ENCODE peak calls at places on chromosome 1, in ten cellular contexts. One of them, this sample, is unnamed. For H3K4me1 and H3K27me3, the result is how much of the 10 kb centered on the place peaks cover.

GRCh38 chr1:161702250-161702649 is 4.8 kb upstream of the FCRLA start:
- DNase-seq in Karpas-422: no peak
- DNase-seq in astrocyte: no peak
- DNase-seq in right lobe of liver: no peak
- DNase-seq in PC-3: peak
- DNase-seq in CD8-positive, alpha-beta T cell: no peak
- DNase-seq in lower lobe of right lung: no peak
- DNase-seq in CD4-positive, CD25-positive, alpha-beta regulatory T cell: no peak
- DNase-seq in stomach: no peak
- DNase-seq in MM.1S: no peak
- DNase-seq in this sample: no peak

GRCh38 chr1:55468438-55468837 is 253.3 kb upstream of the USP24 start:
- DNase-seq in Karpas-422: no peak
- DNase-seq in astrocyte: no peak
- DNase-seq in right lobe of liver: no peak
- DNase-seq in PC-3: no peak
- DNase-seq in CD8-positive, alpha-beta T cell: no peak
- DNase-seq in lower lobe of right lung: no peak
- DNase-seq in CD4-positive, CD25-positive, alpha-beta regulatory T cell: no peak
- DNase-seq in stomach: no peak
- DNase-seq in MM.1S: no peak
- DNase-seq in this sample: no peak

GRCh38 chr1:76940586-76941335 is 73.5 kb downstream of the ST6GALNAC5 start:
- DNase-seq in Karpas-422: no peak
- DNase-seq in astrocyte: no peak
- DNase-seq in right lobe of liver: no peak
- DNase-seq in PC-3: no peak
- DNase-seq in CD8-positive, alpha-beta T cell: no peak
- DNase-seq in lower lobe of right lung: no peak
- DNase-seq in CD4-positive, CD25-positive, alpha-beta regulatory T cell: no peak
- DNase-seq in stomach: no peak
- DNase-seq in MM.1S: no peak
- DNase-seq in this sample: no peak

GRCh38 chr1:243849089-243850012 is 692 bp downstream of the AKT3 start:
- DNase-seq in Karpas-422: no peak
- DNase-seq in astrocyte: peak
- DNase-seq in right lobe of liver: peak
- DNase-seq in PC-3: peak
- DNase-seq in CD8-positive, alpha-beta T cell: peak
- DNase-seq in lower lobe of right lung: peak
- DNase-seq in CD4-positive, CD25-positive, alpha-beta regulatory T cell: peak
- DNase-seq in stomach: peak
- DNase-seq in MM.1S: peak
- DNase-seq in this sample: no peak

GRCh38 chr1:169511339-169512028 is 25.7 kb upstream of the SLC19A2 start:
- DNase-seq in Karpas-422: no peak
- DNase-seq in astrocyte: peak
- DNase-seq in right lobe of liver: no peak
- DNase-seq in PC-3: peak
- DNase-seq in CD8-positive, alpha-beta T cell: no peak
- DNase-seq in lower lobe of right lung: no peak
- DNase-seq in CD4-positive, CD25-positive, alpha-beta regulatory T cell: no peak
- DNase-seq in stomach: no peak
- DNase-seq in MM.1S: no peak
- DNase-seq in this sample: no peak

GRCh38 chr1:29676496-29676895 is 440.2 kb downstream of the PTPRU start:
- DNase-seq in Karpas-422: no peak
- DNase-seq in astrocyte: no peak
- DNase-seq in right lobe of liver: no peak
- DNase-seq in PC-3: no peak
- DNase-seq in CD8-positive, alpha-beta T cell: no peak
- DNase-seq in lower lobe of right lung: no peak
- DNase-seq in CD4-positive, CD25-positive, alpha-beta regulatory T cell: no peak
- DNase-seq in stomach: no peak
- DNase-seq in MM.1S: no peak
- DNase-seq in this sample: no peak

GRCh38 chr1:169924829-169925228 is 31.1 kb upstream of the SCYL3 start:
- DNase-seq in Karpas-422: no peak
- DNase-seq in astrocyte: no peak
- DNase-seq in right lobe of liver: no peak
- DNase-seq in PC-3: no peak
- DNase-seq in CD8-positive, alpha-beta T cell: no peak
- DNase-seq in lower lobe of right lung: no peak
- DNase-seq in CD4-positive, CD25-positive, alpha-beta regulatory T cell: no peak
- DNase-seq in stomach: no peak
- DNase-seq in MM.1S: no peak
- DNase-seq in this sample: no peak

GRCh38 chr1:178650950-178651461 is 74.0 kb upstream of the RALGPS2 start:
- DNase-seq in Karpas-422: no peak
- DNase-seq in astrocyte: no peak
- DNase-seq in right lobe of liver: no peak
- DNase-seq in PC-3: peak
- DNase-seq in CD8-positive, alpha-beta T cell: no peak
- DNase-seq in lower lobe of right lung: no peak
- DNase-seq in CD4-positive, CD25-positive, alpha-beta regulatory T cell: no peak
- DNase-seq in stomach: no peak
- DNase-seq in MM.1S: no peak
- DNase-seq in this sample: no peak

GRCh38 chr1:38622197-38622596 is 237.4 kb downstream of the RRAGC start:
- DNase-seq in Karpas-422: no peak
- DNase-seq in astrocyte: no peak
- DNase-seq in right lobe of liver: no peak
- DNase-seq in PC-3: no peak
- DNase-seq in CD8-positive, alpha-beta T cell: no peak
- DNase-seq in lower lobe of right lung: no peak
- DNase-seq in CD4-positive, CD25-positive, alpha-beta regulatory T cell: no peak
- DNase-seq in stomach: no peak
- DNase-seq in MM.1S: no peak
- DNase-seq in this sample: no peak

DNA sequence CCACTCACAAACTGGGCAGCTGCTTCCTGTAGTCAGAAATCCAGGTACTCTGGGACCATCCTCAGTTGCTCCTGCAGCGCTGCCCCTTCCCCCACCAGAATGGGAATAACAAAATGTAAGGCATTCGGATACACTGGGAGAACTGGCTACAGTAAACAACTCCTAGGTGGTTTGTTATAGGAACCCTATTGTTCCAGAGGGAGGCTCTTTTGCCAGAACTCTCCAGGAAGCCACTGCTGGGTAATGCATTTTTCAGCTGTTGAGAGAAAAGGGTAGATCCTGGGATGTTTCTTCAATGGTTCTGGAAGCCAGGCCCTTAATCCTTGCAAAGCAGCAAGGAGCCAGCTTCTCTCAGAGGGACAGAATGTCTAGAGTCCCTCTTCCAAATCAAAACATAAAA is 29.2 kb downstream of the PLPP3 start:
- DNase-seq in Karpas-422: no peak
- DNase-seq in astrocyte: no peak
- DNase-seq in right lobe of liver: no peak
- DNase-seq in PC-3: no peak
- DNase-seq in CD8-positive, alpha-beta T cell: no peak
- DNase-seq in lower lobe of right lung: no peak
- DNase-seq in CD4-positive, CD25-positive, alpha-beta regulatory T cell: no peak
- DNase-seq in stomach: no peak
- DNase-seq in MM.1S: no peak
- DNase-seq in this sample: no peak
- H3K4me1 ChIP-seq in Karpas-422: under half
- H3K4me1 ChIP-seq in astrocyte: under half
- H3K4me1 ChIP-seq in right lobe of liver: half or more
- H3K4me1 ChIP-seq in PC-3: under half
- H3K4me1 ChIP-seq in CD8-positive, alpha-beta T cell: under half
- H3K4me1 ChIP-seq in lower lobe of right lung: half or more
- H3K4me1 ChIP-seq in CD4-positive, CD25-positive, alpha-beta regulatory T cell: under half
- H3K4me1 ChIP-seq in stomach: half or more
- H3K4me1 ChIP-seq in MM.1S: under half
- H3K4me1 ChIP-seq in this sample: under half

GRCh38 chr1:197920345-197921117 is 3.4 kb downstream of the LHX9 start:
- DNase-seq in Karpas-422: no peak
- DNase-seq in astrocyte: no peak
- DNase-seq in right lobe of liver: no peak
- DNase-seq in PC-3: no peak
- DNase-seq in CD8-positive, alpha-beta T cell: no peak
- DNase-seq in lower lobe of right lung: no peak
- DNase-seq in CD4-positive, CD25-positive, alpha-beta regulatory T cell: no peak
- DNase-seq in stomach: no peak
- DNase-seq in MM.1S: no peak
- DNase-seq in this sample: no peak
- H3K4me3 ChIP-seq in Karpas-422: no peak
- H3K4me3 ChIP-seq in astrocyte: no peak
- H3K4me3 ChIP-seq in right lobe of liver: no peak
- H3K4me3 ChIP-seq in PC-3: no peak
- H3K4me3 ChIP-seq in CD8-positive, alpha-beta T cell: no peak
- H3K4me3 ChIP-seq in lower lobe of right lung: no peak
- H3K4me3 ChIP-seq in CD4-positive, CD25-positive, alpha-beta regulatory T cell: peak
- H3K4me3 ChIP-seq in stomach: no peak
- H3K4me3 ChIP-seq in MM.1S: no peak
- H3K4me3 ChIP-seq in this sample: no peak

GRCh38 chr1:205410581-205411298 is 11.1 kb downstream of the LEMD1 start:
- DNase-seq in Karpas-422: no peak
- DNase-seq in astrocyte: no peak
- DNase-seq in right lobe of liver: no peak
- DNase-seq in PC-3: no peak
- DNase-seq in CD8-positive, alpha-beta T cell: no peak
- DNase-seq in lower lobe of right lung: no peak
- DNase-seq in CD4-positive, CD25-positive, alpha-beta regulatory T cell: no peak
- DNase-seq in stomach: no peak
- DNase-seq in MM.1S: no peak
- DNase-seq in this sample: no peak
- H3K27me3 ChIP-seq in Karpas-422: under half
- H3K27me3 ChIP-seq in astrocyte: under half
- H3K27me3 ChIP-seq in right lobe of liver: under half
- H3K27me3 ChIP-seq in PC-3: under half
- H3K27me3 ChIP-seq in CD8-positive, alpha-beta T cell: under half
- H3K27me3 ChIP-seq in lower lobe of right lung: under half
- H3K27me3 ChIP-seq in CD4-positive, CD25-positive, alpha-beta regulatory T cell: under half
- H3K27me3 ChIP-seq in stomach: under half
- H3K27me3 ChIP-seq in MM.1S: under half
- H3K27me3 ChIP-seq in this sample: under half

DNA sequence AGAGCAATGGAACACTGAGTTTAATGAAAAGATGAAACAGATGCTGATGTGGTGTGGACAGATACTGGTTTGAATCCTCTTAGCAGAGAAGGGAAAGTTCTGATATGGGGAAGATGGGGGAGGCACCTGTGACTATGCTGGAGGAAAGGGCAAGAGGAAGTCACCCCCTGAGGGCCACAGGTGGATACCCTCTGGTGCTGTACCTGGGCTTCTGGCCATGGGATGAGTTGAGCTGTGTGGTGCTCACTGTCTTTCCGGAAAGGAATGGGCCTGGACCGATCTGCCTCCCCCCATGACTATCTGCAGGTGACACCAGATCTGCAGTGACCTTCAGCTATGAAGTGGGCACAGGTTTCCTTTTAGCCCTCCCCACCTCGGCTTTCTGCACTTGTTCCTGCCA is 52.4 kb downstream of the IER5 start:
- DNase-seq in Karpas-422: no peak
- DNase-seq in astrocyte: no peak
- DNase-seq in right lobe of liver: no peak
- DNase-seq in PC-3: no peak
- DNase-seq in CD8-positive, alpha-beta T cell: no peak
- DNase-seq in lower lobe of right lung: no peak
- DNase-seq in CD4-positive, CD25-positive, alpha-beta regulatory T cell: no peak
- DNase-seq in stomach: no peak
- DNase-seq in MM.1S: no peak
- DNase-seq in this sample: no peak
- H3K4me1 ChIP-seq in Karpas-422: under half
- H3K4me1 ChIP-seq in astrocyte: under half
- H3K4me1 ChIP-seq in right lobe of liver: under half
- H3K4me1 ChIP-seq in PC-3: under half
- H3K4me1 ChIP-seq in CD8-positive, alpha-beta T cell: under half
- H3K4me1 ChIP-seq in lower lobe of right lung: under half
- H3K4me1 ChIP-seq in CD4-positive, CD25-positive, alpha-beta regulatory T cell: under half
- H3K4me1 ChIP-seq in stomach: under half
- H3K4me1 ChIP-seq in MM.1S: under half
- H3K4me1 ChIP-seq in this sample: under half

DNA sequence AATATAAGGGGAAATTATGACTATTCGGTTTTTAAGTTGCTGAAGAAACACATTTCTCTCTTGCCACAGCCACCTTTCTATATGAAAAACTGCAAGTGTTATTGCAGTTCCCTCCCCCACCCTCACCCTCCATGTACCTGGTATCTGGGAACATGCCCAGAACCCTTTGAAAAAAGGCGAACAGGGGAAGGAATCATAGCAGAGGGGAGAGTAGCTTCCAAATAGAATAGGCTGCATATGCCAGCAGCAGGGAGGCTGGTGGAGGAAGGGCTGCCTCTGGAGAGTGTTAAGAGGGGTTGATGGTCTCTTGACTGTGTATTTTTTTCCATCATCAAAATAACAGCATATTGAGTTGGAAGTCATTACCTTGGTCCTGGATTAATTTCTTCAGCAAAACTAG is 22.5 kb downstream of the AHCYL1 start:
- DNase-seq in Karpas-422: no peak
- DNase-seq in astrocyte: no peak
- DNase-seq in right lobe of liver: no peak
- DNase-seq in PC-3: no peak
- DNase-seq in CD8-positive, alpha-beta T cell: no peak
- DNase-seq in lower lobe of right lung: no peak
- DNase-seq in CD4-positive, CD25-positive, alpha-beta regulatory T cell: no peak
- DNase-seq in stomach: no peak
- DNase-seq in MM.1S: no peak
- DNase-seq in this sample: no peak
- H3K4me3 ChIP-seq in Karpas-422: no peak
- H3K4me3 ChIP-seq in astrocyte: no peak
- H3K4me3 ChIP-seq in right lobe of liver: no peak
- H3K4me3 ChIP-seq in PC-3: no peak
- H3K4me3 ChIP-seq in CD8-positive, alpha-beta T cell: no peak
- H3K4me3 ChIP-seq in lower lobe of right lung: no peak
- H3K4me3 ChIP-seq in CD4-positive, CD25-positive, alpha-beta regulatory T cell: no peak
- H3K4me3 ChIP-seq in stomach: no peak
- H3K4me3 ChIP-seq in MM.1S: no peak
- H3K4me3 ChIP-seq in this sample: no peak

DNA sequence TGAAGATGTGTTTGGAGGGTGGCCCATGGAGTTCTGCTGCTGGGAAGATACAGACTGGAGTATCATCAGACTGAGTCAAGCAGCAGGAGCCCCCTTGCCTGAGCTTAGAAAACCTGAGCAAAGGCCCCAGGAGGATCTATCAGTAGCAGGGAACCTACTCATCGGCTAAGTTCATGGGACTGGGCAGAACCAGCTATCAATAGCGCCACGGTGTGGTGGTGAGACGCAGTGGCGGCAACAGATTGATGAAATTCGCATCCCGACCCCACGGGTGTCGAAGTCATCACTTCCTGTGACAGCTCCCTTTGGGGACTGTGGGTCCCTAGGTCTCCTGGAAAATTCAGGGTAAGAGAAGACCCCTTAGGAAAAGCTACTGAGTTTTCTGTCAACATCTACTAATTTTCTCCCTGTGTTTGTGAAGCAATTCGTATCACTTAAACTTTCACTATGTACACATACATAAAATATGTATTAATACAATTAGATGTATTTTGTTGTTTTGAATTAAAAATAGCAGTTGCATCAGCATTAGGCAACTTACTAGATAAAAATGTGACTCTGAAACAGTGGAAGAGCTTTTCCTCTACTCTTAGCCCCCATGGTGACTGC is 7.1 kb upstream of the CACNA1S start:
- DNase-seq in Karpas-422: peak
- DNase-seq in astrocyte: peak
- DNase-seq in right lobe of liver: no peak
- DNase-seq in PC-3: peak
- DNase-seq in CD8-positive, alpha-beta T cell: peak
- DNase-seq in lower lobe of right lung: no peak
- DNase-seq in CD4-positive, CD25-positive, alpha-beta regulatory T cell: peak
- DNase-seq in stomach: peak
- DNase-seq in MM.1S: peak
- DNase-seq in this sample: no peak
- H3K27me3 ChIP-seq in Karpas-422: under half
- H3K27me3 ChIP-seq in astrocyte: under half
- H3K27me3 ChIP-seq in right lobe of liver: under half
- H3K27me3 ChIP-seq in PC-3: under half
- H3K27me3 ChIP-seq in CD8-positive, alpha-beta T cell: under half
- H3K27me3 ChIP-seq in lower lobe of right lung: under half
- H3K27me3 ChIP-seq in CD4-positive, CD25-positive, alpha-beta regulatory T cell: under half
- H3K27me3 ChIP-seq in stomach: under half
- H3K27me3 ChIP-seq in MM.1S: under half
- H3K27me3 ChIP-seq in this sample: under half

GRCh38 chr1:201640624-201641023 is 101.7 kb downstream of the NAV1 start:
- DNase-seq in Karpas-422: no peak
- DNase-seq in astrocyte: peak
- DNase-seq in right lobe of liver: no peak
- DNase-seq in PC-3: no peak
- DNase-seq in CD8-positive, alpha-beta T cell: no peak
- DNase-seq in lower lobe of right lung: no peak
- DNase-seq in CD4-positive, CD25-positive, alpha-beta regulatory T cell: no peak
- DNase-seq in stomach: no peak
- DNase-seq in MM.1S: no peak
- DNase-seq in this sample: no peak
- H3K4me1 ChIP-seq in Karpas-422: under half
- H3K4me1 ChIP-seq in astrocyte: under half
- H3K4me1 ChIP-seq in right lobe of liver: under half
- H3K4me1 ChIP-seq in PC-3: under half
- H3K4me1 ChIP-seq in CD8-positive, alpha-beta T cell: under half
- H3K4me1 ChIP-seq in lower lobe of right lung: under half
- H3K4me1 ChIP-seq in CD4-positive, CD25-positive, alpha-beta regulatory T cell: under half
- H3K4me1 ChIP-seq in stomach: under half
- H3K4me1 ChIP-seq in MM.1S: under half
- H3K4me1 ChIP-seq in this sample: under half